ENCODE peak calls at places on chromosomes 3 and 15, in five cellular contexts. One of them, this sample, is unnamed.

GRCh38 chr3:11260460-11260859 is 11.7 kb upstream of the ATG7 start:
- DNase-seq in AG09319: no peak
- DNase-seq in activated T-helper 1 cell treated with anti-CD3 and anti-CD28 coated beads, Interleukin-2, amount 50 U/mL, for 16 hours: no peak
- DNase-seq in GM19239: no peak
- DNase-seq in M059J: no peak
- DNase-seq in this sample: no peak

GRCh38 chr3:13559751-13560540 is 11.0 kb downstream of the FBLN2 start:
- DNase-seq in AG09319: no peak
- DNase-seq in activated T-helper 1 cell treated with anti-CD3 and anti-CD28 coated beads, Interleukin-2, amount 50 U/mL, for 16 hours: no peak
- DNase-seq in GM19239: no peak
- DNase-seq in M059J: no peak
- DNase-seq in this sample: no peak

GRCh38 chr15:78216276-78217229 is 17.8 kb downstream of the ACSBG1 start:
- DNase-seq in AG09319: no peak
- DNase-seq in activated T-helper 1 cell treated with anti-CD3 and anti-CD28 coated beads, Interleukin-2, amount 50 U/mL, for 16 hours: no peak
- DNase-seq in GM19239: no peak
- DNase-seq in M059J: peak; percentile 98
- DNase-seq in this sample: no peak

GRCh38 chr3:155664922-155665695 is 79.8 kb downstream of the PLCH1 start:
- DNase-seq in AG09319: peak; percentile 76
- DNase-seq in activated T-helper 1 cell treated with anti-CD3 and anti-CD28 coated beads, Interleukin-2, amount 50 U/mL, for 16 hours: no peak
- DNase-seq in GM19239: no peak
- DNase-seq in M059J: peak; percentile 83
- DNase-seq in this sample: peak; percentile 50

GRCh38 chr3:37753428-37753827 is 108.3 kb upstream of the CTDSPL start:
- DNase-seq in AG09319: no peak
- DNase-seq in activated T-helper 1 cell treated with anti-CD3 and anti-CD28 coated beads, Interleukin-2, amount 50 U/mL, for 16 hours: no peak
- DNase-seq in GM19239: no peak
- DNase-seq in M059J: no peak
- DNase-seq in this sample: no peak

GRCh38 chr15:50114381-50114780 is 4.7 kb downstream of the ATP8B4 start:
- DNase-seq in AG09319: no peak
- DNase-seq in activated T-helper 1 cell treated with anti-CD3 and anti-CD28 coated beads, Interleukin-2, amount 50 U/mL, for 16 hours: no peak
- DNase-seq in GM19239: no peak
- DNase-seq in M059J: no peak
- DNase-seq in this sample: no peak

GRCh38 chr3:174495231-174495755 is 363.8 kb upstream of the NAALADL2 start:
- DNase-seq in AG09319: no peak
- DNase-seq in activated T-helper 1 cell treated with anti-CD3 and anti-CD28 coated beads, Interleukin-2, amount 50 U/mL, for 16 hours: no peak
- DNase-seq in GM19239: no peak
- DNase-seq in M059J: no peak
- DNase-seq in this sample: no peak

GRCh38 chr3:101179637-101180036 is 140.7 kb downstream of the IMPG2 start:
- DNase-seq in AG09319: no peak
- DNase-seq in activated T-helper 1 cell treated with anti-CD3 and anti-CD28 coated beads, Interleukin-2, amount 50 U/mL, for 16 hours: no peak
- DNase-seq in GM19239: no peak
- DNase-seq in M059J: no peak
- DNase-seq in this sample: no peak

GRCh38 chr3:189457201-189457607 is 174.0 kb upstream of the TP63 start:
- DNase-seq in AG09319: no peak
- DNase-seq in activated T-helper 1 cell treated with anti-CD3 and anti-CD28 coated beads, Interleukin-2, amount 50 U/mL, for 16 hours: no peak
- DNase-seq in GM19239: no peak
- DNase-seq in M059J: peak; percentile 93
- DNase-seq in this sample: no peak

GRCh38 chr3:186824430-186825139 is 17.9 kb upstream of the ADIPOQ start:
- DNase-seq in AG09319: no peak
- DNase-seq in activated T-helper 1 cell treated with anti-CD3 and anti-CD28 coated beads, Interleukin-2, amount 50 U/mL, for 16 hours: no peak
- DNase-seq in GM19239: no peak
- DNase-seq in M059J: no peak
- DNase-seq in this sample: no peak

GRCh38 chr15:31035610-31036009 is 44.2 kb upstream of the MTMR10 start:
- DNase-seq in AG09319: no peak
- DNase-seq in activated T-helper 1 cell treated with anti-CD3 and anti-CD28 coated beads, Interleukin-2, amount 50 U/mL, for 16 hours: no peak
- DNase-seq in GM19239: no peak
- DNase-seq in M059J: no peak
- DNase-seq in this sample: no peak

GRCh38 chr15:96353931-96354730 is 23.6 kb downstream of the NR2F2 start:
- DNase-seq in AG09319: no peak
- DNase-seq in activated T-helper 1 cell treated with anti-CD3 and anti-CD28 coated beads, Interleukin-2, amount 50 U/mL, for 16 hours: no peak
- DNase-seq in GM19239: no peak
- DNase-seq in M059J: no peak
- DNase-seq in this sample: no peak

GRCh38 chr3:9087831-9088413 is 124.7 kb upstream of the RAD18 start:
- DNase-seq in AG09319: no peak
- DNase-seq in activated T-helper 1 cell treated with anti-CD3 and anti-CD28 coated beads, Interleukin-2, amount 50 U/mL, for 16 hours: no peak
- DNase-seq in GM19239: no peak
- DNase-seq in M059J: no peak
- DNase-seq in this sample: no peak

GRCh38 chr15:95259513-95259912 is 1028.2 kb downstream of the MCTP2 start:
- DNase-seq in AG09319: peak; percentile 44
- DNase-seq in activated T-helper 1 cell treated with anti-CD3 and anti-CD28 coated beads, Interleukin-2, amount 50 U/mL, for 16 hours: peak; percentile 5
- DNase-seq in GM19239: peak; percentile 8
- DNase-seq in M059J: peak; percentile 62
- DNase-seq in this sample: peak; percentile 72

GRCh38 chr15:76073554-76073953 is 13.8 kb downstream of the TMEM266 start:
- DNase-seq in AG09319: no peak
- DNase-seq in activated T-helper 1 cell treated with anti-CD3 and anti-CD28 coated beads, Interleukin-2, amount 50 U/mL, for 16 hours: no peak
- DNase-seq in GM19239: no peak
- DNase-seq in M059J: peak; percentile 48
- DNase-seq in this sample: no peak

GRCh38 chr3:150743508-150743907 is 19.5 kb downstream of the SIAH2 start:
- DNase-seq in AG09319: no peak
- DNase-seq in activated T-helper 1 cell treated with anti-CD3 and anti-CD28 coated beads, Interleukin-2, amount 50 U/mL, for 16 hours: no peak
- DNase-seq in GM19239: no peak
- DNase-seq in M059J: peak; percentile 76
- DNase-seq in this sample: no peak

GRCh38 chr15:93102211-93102610 is 13.2 kb upstream of the RGMA start:
- DNase-seq in AG09319: no peak
- DNase-seq in activated T-helper 1 cell treated with anti-CD3 and anti-CD28 coated beads, Interleukin-2, amount 50 U/mL, for 16 hours: no peak
- DNase-seq in GM19239: no peak
- DNase-seq in M059J: no peak
- DNase-seq in this sample: no peak

GRCh38 chr15:39181901-39182300 is 399.0 kb upstream of the THBS1 start:
- DNase-seq in AG09319: peak; percentile 89
- DNase-seq in activated T-helper 1 cell treated with anti-CD3 and anti-CD28 coated beads, Interleukin-2, amount 50 U/mL, for 16 hours: no peak
- DNase-seq in GM19239: no peak
- DNase-seq in M059J: peak; percentile 76
- DNase-seq in this sample: no peak

GRCh38 chr15:37107754-37108724 is 7.7 kb upstream of the MEIS2 start:
- DNase-seq in AG09319: no peak
- DNase-seq in activated T-helper 1 cell treated with anti-CD3 and anti-CD28 coated beads, Interleukin-2, amount 50 U/mL, for 16 hours: no peak
- DNase-seq in GM19239: no peak
- DNase-seq in M059J: no peak
- DNase-seq in this sample: no peak

This sample was measured in smooth muscle cell of the brain vasculature.